ENCODE peak calls at places on chromosome 20, in seven cellular contexts. D is pancreas, K is lung, T is BE2C, B is brain microvascular endothelial cell, Q is heart right ventricle, M is lower lobe of right lung. C is an unnamed sample.

GRCh38 chr20:20454850-20455627 is 87.1 kb downstream of the INSM1 start:
- DNase-seq in D (no peak), K (no peak), T (no peak), B (no peak), Q (no peak), M (no peak), C (no peak)

GRCh38 chr20:10218536-10219451 is at the start of gene SNAP25:
- DNase-seq in D (peak; percentile 46), K (no peak), T (peak; percentile 90), B (peak; percentile 68), Q (no peak), M (no peak), C (peak; percentile 65)

GRCh38 chr20:5567644-5568043 is 182.6 kb upstream of the SHLD1 start:
- DNase-seq in D (no peak), K (no peak), T (no peak), B (no peak), Q (no peak), M (no peak), C (no peak)

GRCh38 chr20:6636209-6637159 is 131.0 kb upstream of the BMP2 start:
- DNase-seq in D (no peak), K (no peak), T (no peak), B (peak; percentile 69), Q (no peak), M (no peak), C (peak; percentile 68)

GRCh38 chr20:25327521-25328235 is 63.0 kb downstream of the ABHD12 start:
- DNase-seq in D (no peak), K (no peak), T (no peak), B (no peak), Q (no peak), M (no peak), C (no peak)

GRCh38 chr20:62858059-62858458 is 3.6 kb downstream of the TCFL5 start:
- DNase-seq in D (no peak), K (no peak), T (no peak), B (no peak), Q (no peak), M (no peak), C (no peak)

GRCh38 chr20:63123326-63123725 is 92.6 kb downstream of the YTHDF1 start:
- DNase-seq in D (no peak), K (no peak), T (no peak), B (no peak), Q (peak; percentile 3), M (no peak), C (no peak)

GRCh38 chr20:10550204-10551118 is 115.4 kb downstream of the SLX4IP start:
- DNase-seq in D (peak; percentile 88), K (no peak), T (no peak), B (no peak), Q (no peak), M (no peak), C (no peak)

GRCh38 chr20:31788578-31788977 is 30.6 kb upstream of the MYLK2 start:
- DNase-seq in D (no peak), K (no peak), T (no peak), B (no peak), Q (no peak), M (no peak), C (no peak)

GRCh38 chr20:62804021-62804631 is 509 bp upstream of the OGFR start:
- DNase-seq in D (no peak), K (no peak), T (no peak), B (no peak), Q (no peak), M (no peak), C (no peak)

GRCh38 chr20:63598479-63599395 is 24.7 kb upstream of the HELZ2 start:
- DNase-seq in D (no peak), K (no peak), T (no peak), B (no peak), Q (no peak), M (no peak), C (no peak)

GRCh38 chr20:5714261-5715041 is 35.8 kb upstream of the SHLD1 start:
- DNase-seq in D (no peak), K (no peak), T (no peak), B (peak; percentile 65), Q (no peak), M (no peak), C (peak; percentile 28)

GRCh38 chr20:56795492-56795891 is 166.4 kb downstream of the TFAP2C start:
- DNase-seq in D (no peak), K (no peak), T (no peak), B (no peak), Q (no peak), M (no peak), C (no peak)

GRCh38 chr20:53839423-53840176 is 230.8 kb downstream of the BCAS1 start:
- DNase-seq in D (peak; percentile 80), K (peak; percentile 30), T (no peak), B (no peak), Q (peak; percentile 24), M (peak; percentile 56), C (no peak)

GRCh38 chr20:55685848-55686247 is 319.5 kb downstream of the CBLN4 start:
- DNase-seq in D (no peak), K (no peak), T (no peak), B (no peak), Q (no peak), M (no peak), C (no peak)

DNA sequence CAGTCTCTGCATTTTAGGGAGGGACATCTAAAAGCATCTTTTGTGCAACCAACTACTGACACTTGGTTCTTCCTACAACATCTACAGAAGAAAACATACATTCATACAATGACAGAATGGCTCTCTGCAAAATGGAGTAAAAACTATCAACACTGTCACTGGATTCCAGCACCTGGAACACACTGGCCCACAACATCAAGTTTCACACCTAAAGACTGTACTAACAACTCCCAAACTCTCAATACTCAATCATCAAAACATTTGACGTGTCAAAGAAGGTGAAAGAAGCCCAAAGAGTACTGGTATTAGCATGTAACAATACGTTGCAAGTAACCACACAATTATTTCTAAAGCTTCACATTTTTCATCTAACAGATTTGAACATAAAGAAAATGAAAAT is 2.2 kb downstream of the CPNE1 start:
- DNase-seq in D (no peak), K (no peak), T (no peak), B (no peak), Q (no peak), M (no peak), C (no peak)
- H3K4me3 ChIP-seq in D (no peak overlapping the region), K (no peak overlapping the region), T (peak overlapping the region; percentile 98), B (peak overlapping the region; percentile 35), Q (peak overlapping the region; percentile 93), M (peak overlapping the region; percentile 81), C (peak overlapping the region; percentile 5)

GRCh38 chr20:17843246-17844132 is 125.1 kb downstream of the SNX5 start:
- DNase-seq in D (no peak), K (no peak), T (no peak), B (peak; percentile 95), Q (peak; percentile 47), M (no peak), C (peak; percentile 64)
- H3K36me3 ChIP-seq in D (no peaks in the 10 kb centered on the region), K (no peaks in the 10 kb centered on the region), T (no peaks in the 10 kb centered on the region), B (no peaks in the 10 kb centered on the region), Q (no peaks in the 10 kb centered on the region), M (no peaks in the 10 kb centered on the region), C (no peaks in the 10 kb centered on the region)

GRCh38 chr20:22180244-22180643 is 404.1 kb downstream of the FOXA2 start:
- DNase-seq in D (no peak), K (no peak), T (no peak), B (no peak), Q (no peak), M (no peak), C (no peak)
- TF ChIP-seq CTCF in D (no peak), K (no peak), T (peak; percentile 31), B (no peak), Q (peak; percentile 18), M (no peak), C (peak; percentile 17)

GRCh38 chr20:58173930-58174707 is 54.3 kb downstream of the ANKRD60 start:
- DNase-seq in D (no peak), K (no peak), T (peak; percentile 64), B (no peak), Q (no peak), M (peak; percentile 32), C (no peak)
- H3K4me3 ChIP-seq in D (no peak overlapping the region), K (no peak overlapping the region), T (peak overlapping the region; percentile 63), B (no peak overlapping the region), Q (peak overlapping the region; percentile 36), M (peak overlapping the region; percentile 35), C (no peak overlapping the region)

GRCh38 chr20:45029884-45030283 is 63.6 kb downstream of the STK4 start:
- DNase-seq in D (no peak), K (no peak), T (no peak), B (no peak), Q (no peak), M (no peak), C (no peak)
- H3K36me3 ChIP-seq in D (no peaks in the 10 kb centered on the region), K (peaks cover 7% of the 10 kb centered on the region), T (peaks cover 22% of the 10 kb centered on the region), B (peaks cover 4% of the 10 kb centered on the region), Q (peaks cover 49% of the 10 kb centered on the region), M (peaks cover 63% of the 10 kb centered on the region), C (peaks cover 3% of the 10 kb centered on the region)

DNA sequence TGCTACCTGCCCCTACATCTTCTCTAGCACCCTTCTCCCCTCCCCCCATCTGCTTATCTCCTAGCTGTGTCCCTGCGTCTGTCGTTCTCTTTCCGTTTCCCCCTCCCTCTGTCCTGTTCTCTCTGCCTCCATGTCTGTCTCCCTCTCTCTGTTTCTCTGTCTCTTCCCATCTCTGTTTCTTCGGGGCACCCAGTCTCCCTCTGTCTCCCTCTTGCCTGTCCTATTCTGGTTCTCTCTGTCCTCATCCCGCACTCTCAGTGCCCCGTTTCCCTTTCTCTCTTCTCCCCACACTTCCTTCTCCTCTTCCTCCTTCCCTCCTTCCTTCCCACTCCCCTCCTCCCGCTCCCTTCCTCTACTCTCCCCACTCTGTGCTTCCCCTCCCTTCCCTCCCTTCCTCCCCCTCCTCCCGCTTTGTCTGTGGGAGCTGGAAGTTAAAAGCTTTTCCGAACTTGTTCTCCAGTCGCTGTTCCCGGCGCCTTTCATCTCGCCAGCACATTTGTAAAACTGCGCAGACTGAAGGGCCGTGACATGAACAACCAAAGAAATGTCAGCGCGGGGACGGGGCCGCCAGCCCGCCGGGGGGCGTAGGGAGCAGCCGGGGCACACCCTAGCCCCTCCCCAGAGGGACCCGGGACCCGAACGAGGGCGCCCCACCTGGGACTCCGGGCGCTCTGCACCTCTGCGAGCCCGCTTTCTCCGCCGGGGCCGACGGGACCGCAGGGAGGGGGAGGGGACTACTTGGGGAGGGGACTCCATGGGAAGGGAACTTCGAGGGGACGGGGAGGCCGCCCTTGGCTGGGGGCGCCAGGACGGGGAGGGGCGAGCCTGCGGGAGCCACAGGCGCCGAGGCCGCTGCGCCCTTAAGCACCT is 4.0 kb upstream of the CDH22 start:
- DNase-seq in D (peak; percentile 40), K (no peak), T (peak; percentile 54), B (no peak), Q (no peak), M (no peak), C (no peak)
- TF ChIP-seq CTCF in D (no peak), K (no peak), T (peak; percentile 35), B (no peak), Q (no peak), M (no peak), C (no peak)

DNA sequence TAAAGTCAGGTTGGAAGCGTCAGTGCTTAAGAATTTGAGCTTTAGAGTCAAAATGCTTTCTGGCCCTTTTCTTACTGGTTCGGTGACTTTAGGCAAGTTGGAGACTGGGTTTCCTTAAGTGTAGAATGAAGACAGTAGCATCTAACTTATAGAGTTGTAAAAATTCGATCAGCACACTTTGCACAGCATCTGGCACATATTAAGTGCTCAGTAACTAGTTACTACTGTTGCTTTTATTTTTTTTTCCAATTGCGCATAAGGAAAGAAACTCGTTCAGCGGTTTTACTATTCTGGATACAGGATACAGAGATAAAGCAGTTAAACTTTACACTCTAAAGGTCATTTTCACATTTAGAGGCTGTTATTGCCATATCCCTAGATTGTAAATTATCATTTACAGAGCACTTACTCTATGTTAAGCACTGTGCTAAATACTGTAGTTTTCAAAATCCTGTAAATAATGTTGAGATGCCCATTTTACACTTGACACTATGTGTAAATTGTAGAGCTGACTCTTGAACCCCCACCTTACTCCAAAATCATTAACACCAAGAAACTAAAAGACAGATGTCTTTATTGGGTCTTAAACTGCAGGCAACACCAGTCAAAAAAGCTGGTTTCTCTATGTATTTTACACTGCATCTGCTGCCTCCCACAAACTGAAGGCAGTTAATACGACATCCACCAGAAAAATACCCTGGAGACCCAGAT is 864 bp downstream of the ROMO1 start:
- DNase-seq in D (no peak), K (peak; percentile 29), T (no peak), B (no peak), Q (no peak), M (no peak), C (no peak)
- H3K4me3 ChIP-seq in D (peak overlapping the region; percentile 91), K (peak overlapping the region; percentile 90), T (peak overlapping the region; percentile 89), B (peak overlapping the region; percentile 99), Q (peak overlapping the region; percentile 94), M (peak overlapping the region; percentile 82), C (peak overlapping the region; percentile 97)

C was measured in bronchial epithelial cell.